ENCODE peak calls at places on chromosome 7, in six cellular contexts. G is sigmoid colon; W is activated naive CD8-positive, alpha-beta T cell treated with anti-CD3 and anti-CD28 coated beads, Interleukin-2, amount 50 U/mL, for 24 hours; Y is colonic mucosa; K is left ventricle myocardium inferior; X is hypothalamus. C is an unnamed sample.

GRCh38 chr7:774161-775109 is 47.4 kb upstream of the PRKAR1B start:
- DNase-seq in G (no peak), W (peak), Y (peak), K (peak), X (no peak), C (peak)

GRCh38 chr7:7136423-7136822 is 45.9 kb upstream of the C1GALT1 start:
- DNase-seq in G (no peak), W (no peak), Y (no peak), K (no peak), X (no peak), C (peak)

GRCh38 chr7:28988818-28989595 is 30.9 kb upstream of the TRIL start:
- DNase-seq in G (peak), W (no peak), Y (peak), K (no peak), X (no peak), C (peak)

GRCh38 chr7:76217942-76218566 is 16.4 kb downstream of the SRRM3 start:
- DNase-seq in G (no peak), W (no peak), Y (no peak), K (no peak), X (no peak), C (no peak)

GRCh38 chr7:100583132-100584045 is 2.5 kb downstream of the LRCH4 start:
- DNase-seq in G (peak), W (peak), Y (peak), K (peak), X (no peak), C (no peak)

GRCh38 chr7:18976715-18977466 is 140.5 kb downstream of the TWIST1 start:
- DNase-seq in G (no peak), W (no peak), Y (no peak), K (no peak), X (no peak), C (no peak)

GRCh38 chr7:120986665-120987064 is 1.8 kb upstream of the CPED1 start:
- DNase-seq in G (no peak), W (no peak), Y (no peak), K (no peak), X (no peak), C (no peak)

GRCh38 chr7:92245487-92246362 is at the start of the genes ANKIB1 and KRIT1:
- DNase-seq in G (peak), W (peak), Y (peak), K (peak), X (peak), C (peak)

GRCh38 chr7:45157653-45158401 is at the start of gene RAMP3:
- DNase-seq in G (peak), W (no peak), Y (no peak), K (peak), X (no peak), C (no peak)

GRCh38 chr7:97846945-97847344 is 25.3 kb downstream of the ASNS start:
- DNase-seq in G (no peak), W (no peak), Y (no peak), K (no peak), X (no peak), C (no peak)

GRCh38 chr7:141011443-141011842 is 3.3 kb downstream of the MRPS33 start:
- DNase-seq in G (no peak), W (no peak), Y (no peak), K (no peak), X (no peak), C (no peak)

GRCh38 chr7:11328309-11328708 is 354.6 kb downstream of the PHF14 start:
- DNase-seq in G (no peak), W (no peak), Y (no peak), K (no peak), X (no peak), C (no peak)

GRCh38 chr7:151086802-151087246 is 549 bp downstream of the AGAP3 start:
- DNase-seq in G (no peak), W (peak), Y (peak), K (no peak), X (no peak), C (no peak)

GRCh38 chr7:151035024-151035717 is 6.9 kb downstream of the ABCB8 start:
- DNase-seq in G (no peak), W (no peak), Y (no peak), K (peak), X (no peak), C (no peak)

GRCh38 chr7:157990878-157991250 is 596.8 kb downstream of the PTPRN2 start:
- DNase-seq in G (no peak), W (no peak), Y (no peak), K (no peak), X (no peak), C (no peak)

GRCh38 chr7:129896568-129897382 is 56.0 kb downstream of the UBE2H start:
- DNase-seq in G (no peak), W (no peak), Y (no peak), K (no peak), X (no peak), C (no peak)

GRCh38 chr7:74371381-74372059 is 82.2 kb upstream of the GTF2IRD1 start:
- DNase-seq in G (no peak), W (no peak), Y (peak), K (no peak), X (no peak), C (peak)

GRCh38 chr7:26930201-26930600 is 65.8 kb upstream of the SKAP2 start:
- DNase-seq in G (no peak), W (no peak), Y (no peak), K (no peak), X (no peak), C (no peak)

GRCh38 chr7:106612432-106612831 is 48.5 kb downstream of the CCDC71L start:
- DNase-seq in G (no peak), W (no peak), Y (no peak), K (no peak), X (no peak), C (no peak)